ENCODE peak calls at places on chromosomes 16 and 17, in six cellular contexts. E is cardiac muscle cell, Y is A549, U is dorsolateral prefrontal cortex, K is IMR-90, A is Karpas-422. M is an unnamed sample.

GRCh38 chr17:2789700-2790099 is 6.5 kb upstream of the RAP1GAP2 start:
- DNase-seq in E (no peak), Y (no peak), U (no peak), K (no peak), A (no peak), M (no peak)

GRCh38 chr17:42647778-42648177 is 11.3 kb upstream of the TUBG2 start:
- DNase-seq in E (no peak), Y (no peak), U (no peak), K (no peak), A (no peak), M (no peak)

GRCh38 chr17:78915872-78916632 is 9.1 kb downstream of the TIMP2 start:
- DNase-seq in E (no peak), Y (peak), U (no peak), K (no peak), A (no peak), M (peak)

GRCh38 chr17:17930674-17931073 is 41.5 kb downstream of the TOM1L2 start:
- DNase-seq in E (no peak), Y (no peak), U (no peak), K (no peak), A (no peak), M (no peak)

GRCh38 chr17:62882878-62883277 is 74.8 kb upstream of the MARCHF10 start:
- DNase-seq in E (no peak), Y (no peak), U (no peak), K (peak), A (no peak), M (no peak)

GRCh38 chr16:15607700-15608396 is 35.1 kb downstream of the MARF1 start:
- DNase-seq in E (no peak), Y (no peak), U (no peak), K (peak), A (no peak), M (peak)

GRCh38 chr17:35709874-35710273 is 21.6 kb upstream of the RASL10B start:
- DNase-seq in E (no peak), Y (no peak), U (no peak), K (peak), A (no peak), M (no peak)

GRCh38 chr16:47924950-47925349 is 230.8 kb downstream of the ABCC12 start:
- DNase-seq in E (no peak), Y (no peak), U (no peak), K (no peak), A (no peak), M (no peak)

DNA sequence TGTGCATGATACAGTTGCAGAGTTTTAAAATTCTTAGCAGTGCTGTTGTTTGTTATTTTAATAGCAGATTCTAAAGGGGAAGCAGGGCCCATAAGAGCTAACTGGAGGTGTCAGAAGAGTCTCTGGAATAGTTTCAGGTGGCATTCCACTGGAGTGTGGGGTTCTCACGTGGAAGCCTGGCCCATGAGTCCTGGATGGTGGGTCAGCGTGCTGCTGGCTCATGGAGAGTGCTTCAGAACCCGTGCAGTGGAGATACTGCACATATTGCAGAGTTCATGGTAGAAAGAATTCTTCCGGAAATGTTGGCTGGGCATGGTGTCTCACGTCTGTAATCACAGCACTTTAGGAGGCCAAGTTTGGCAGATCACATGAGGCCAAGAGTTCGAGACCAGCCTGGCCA is 43.9 kb downstream of the B9D1 start:
- DNase-seq in E (no peak), Y (no peak), U (no peak), K (no peak), A (no peak), M (no peak)
- H3K27ac ChIP-seq in E (no peak), Y (no peak), U (peak), K (no peak), A (no peak), M (no peak)

GRCh38 chr17:36923814-36924221 is 13.5 kb upstream of the LHX1 start:
- DNase-seq in E (no peak), Y (no peak), U (no peak), K (no peak), A (no peak), M (peak)
- H3K4me3 ChIP-seq in E (no peak), Y (no peak), U (no peak), K (no peak), A (no peak), M (no peak)

GRCh38 chr17:80047176-80047575 is 10.7 kb downstream of the CCDC40 start:
- DNase-seq in E (no peak), Y (no peak), U (no peak), K (no peak), A (no peak), M (no peak)
- H3K27ac ChIP-seq in E (no peak), Y (no peak), U (no peak), K (no peak), A (no peak), M (no peak)

GRCh38 chr17:40645932-40646331 is 1.7 kb downstream of the SMARCE1 start:
- DNase-seq in E (no peak), Y (no peak), U (no peak), K (no peak), A (no peak), M (no peak)
- H3K4me3 ChIP-seq in E (no peak), Y (peak), U (no peak), K (no peak), A (peak), M (no peak)

GRCh38 chr16:85576944-85577343 is 36.2 kb upstream of the GSE1 start:
- DNase-seq in E (no peak), Y (no peak), U (no peak), K (no peak), A (no peak), M (no peak)

GRCh38 chr16:85573696-85574641 is 39.2 kb upstream of the GSE1 start:
- DNase-seq in E (peak), Y (no peak), U (peak), K (peak), A (no peak), M (peak)

GRCh38 chr16:85575910-85576309 is 37.2 kb upstream of the GSE1 start:
- DNase-seq in E (no peak), Y (no peak), U (no peak), K (no peak), A (no peak), M (no peak)

GRCh38 chr16:85573045-85573695 is 40.0 kb upstream of the GSE1 start:
- DNase-seq in E (no peak), Y (no peak), U (no peak), K (no peak), A (no peak), M (no peak)

GRCh38 chr16:85574672-85575475 is 38.2 kb upstream of the GSE1 start:
- DNase-seq in E (no peak), Y (no peak), U (no peak), K (no peak), A (no peak), M (no peak)
- H3K27ac ChIP-seq in E (peak), Y (no peak), U (peak), K (no peak), A (no peak), M (no peak)

DNA sequence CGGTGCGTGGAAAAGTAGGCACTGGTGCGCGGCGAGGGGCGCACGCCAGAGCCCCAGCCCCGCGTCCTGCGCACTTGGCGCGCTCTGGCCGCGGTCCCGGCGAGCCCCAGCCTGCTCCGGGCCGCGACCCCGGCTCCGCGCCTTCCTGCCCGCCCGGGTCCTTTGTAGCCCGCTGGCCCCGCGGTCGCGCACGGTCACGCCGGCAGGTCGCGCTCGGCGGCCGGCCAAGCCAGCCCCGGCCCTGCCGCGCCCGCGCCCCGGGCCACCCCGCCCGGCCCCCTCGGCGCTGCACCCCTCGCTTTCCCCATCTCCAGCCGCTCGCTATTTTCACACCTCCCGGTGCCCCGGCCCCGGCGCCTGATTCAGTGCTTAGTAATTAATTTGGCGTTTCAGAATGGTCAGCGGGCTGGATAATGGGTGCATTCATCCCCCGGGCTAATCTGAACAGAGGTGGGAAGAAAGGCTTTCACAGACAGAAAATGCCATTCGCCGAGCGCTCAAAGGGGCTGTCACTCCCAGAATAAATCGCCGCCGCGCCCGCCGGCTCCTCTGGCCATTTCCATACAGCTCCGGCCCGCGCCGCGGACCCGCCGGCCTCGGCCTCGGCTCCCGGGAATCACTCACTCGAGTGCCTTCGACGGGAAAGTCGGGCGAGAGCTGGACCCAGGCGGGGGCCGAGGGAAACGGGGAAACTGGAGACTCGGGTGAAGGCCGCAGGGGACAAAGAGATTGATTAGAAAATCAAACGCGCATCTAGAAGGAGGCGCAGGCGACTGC is 17.8 kb upstream of the NTN1 start:
- DNase-seq in E (no peak), Y (no peak), U (no peak), K (no peak), A (no peak), M (no peak)
- H3K4me3 ChIP-seq in E (peak), Y (peak), U (peak), K (no peak), A (no peak), M (no peak)

GRCh38 chr16:57145964-57146647 is 39.7 kb downstream of the PSME3IP1 start:
- DNase-seq in E (no peak), Y (no peak), U (no peak), K (no peak), A (no peak), M (no peak)

GRCh38 chr16:57145046-57145963 is 40.5 kb downstream of the PSME3IP1 start:
- DNase-seq in E (no peak), Y (no peak), U (no peak), K (no peak), A (no peak), M (no peak)

GRCh38 chr16:57143125-57143965 is 42.5 kb downstream of the PSME3IP1 start:
- DNase-seq in E (no peak), Y (no peak), U (peak), K (no peak), A (no peak), M (no peak)

GRCh38 chr16:57141822-57142631 is 43.8 kb downstream of the PSME3IP1 start:
- DNase-seq in E (no peak), Y (no peak), U (no peak), K (no peak), A (no peak), M (no peak)

DNA sequence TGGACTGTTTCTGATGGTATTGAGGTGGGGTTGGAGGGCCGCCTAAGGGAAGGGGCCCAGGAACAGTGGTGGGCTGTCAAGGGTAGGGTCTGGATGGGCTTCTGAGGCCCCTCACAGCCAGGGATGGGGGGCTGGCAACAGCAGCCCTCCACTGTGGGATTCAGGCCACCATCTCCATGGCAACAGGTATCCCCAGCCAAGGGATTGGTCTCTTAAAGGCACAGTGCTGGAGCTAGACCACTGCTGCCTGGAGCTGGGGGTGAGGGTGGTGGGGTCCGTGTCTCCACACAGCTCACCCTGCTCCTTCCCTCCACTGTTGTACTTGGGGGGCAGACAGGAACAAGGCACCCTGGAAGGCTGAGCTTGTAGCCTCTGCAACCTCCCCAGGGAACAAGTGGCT is 41.8 kb downstream of the PSME3IP1 start:
- DNase-seq in E (no peak), Y (no peak), U (no peak), K (no peak), A (no peak), M (no peak)
- H3K27ac ChIP-seq in E (no peak), Y (no peak), U (peak), K (no peak), A (no peak), M (no peak)

GRCh38 chr16:1430214-1430758 is 592 bp upstream of the PERCC1 start:
- DNase-seq in E (no peak), Y (no peak), U (no peak), K (no peak), A (no peak), M (no peak)
- H3K4me3 ChIP-seq in E (no peak), Y (no peak), U (no peak), K (no peak), A (no peak), M (no peak)

GRCh38 chr17:7354262-7354781 is 634 bp upstream of the TMEM95 start:
- DNase-seq in E (peak), Y (no peak), U (no peak), K (peak), A (peak), M (peak)

GRCh38 chr17:7356779-7357178 is 1.8 kb downstream of the TMEM95 start:
- DNase-seq in E (no peak), Y (no peak), U (no peak), K (no peak), A (no peak), M (no peak)

GRCh38 chr17:7352910-7353635 is 1.1 kb downstream of the KCTD11 start:
- DNase-seq in E (no peak), Y (no peak), U (no peak), K (no peak), A (no peak), M (no peak)

GRCh38 chr17:7356072-7356549 is 1.2 kb downstream of the TMEM95 start:
- DNase-seq in E (peak), Y (peak), U (peak), K (peak), A (peak), M (peak)

DNA sequence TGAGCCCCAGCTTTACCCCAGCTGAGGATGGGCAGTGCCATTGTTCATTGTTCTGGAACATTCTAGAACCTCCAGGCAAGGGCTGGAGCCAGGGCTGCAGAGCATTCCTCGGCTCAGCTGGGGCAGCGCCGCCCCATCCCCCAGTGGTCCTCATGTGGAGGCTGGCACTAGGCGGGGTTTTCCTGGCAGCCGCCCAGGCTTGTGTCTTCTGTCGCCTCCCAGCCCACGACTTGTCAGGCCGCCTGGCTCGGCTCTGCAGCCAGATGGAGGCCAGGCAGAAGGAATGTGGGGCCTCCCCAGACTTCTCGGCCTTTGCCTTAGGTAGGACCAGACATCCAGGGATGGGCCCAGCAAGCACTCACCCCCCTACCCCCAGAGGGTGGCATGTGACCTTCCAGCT is at the start of gene TMEM95:
- DNase-seq in E (no peak), Y (no peak), U (peak), K (no peak), A (peak), M (no peak)
- H3K27ac ChIP-seq in E (no peak), Y (no peak), U (peak), K (peak), A (no peak), M (no peak)

GRCh38 chr17:77374170-77374936 is 233.6 kb downstream of the SEC14L1 start:
- DNase-seq in E (peak), Y (no peak), U (peak), K (peak), A (peak), M (peak)
- H3K4me3 ChIP-seq in E (peak), Y (no peak), U (peak), K (peak), A (no peak), M (peak)